ENCODE peak calls at places on chromosomes 5 and 9, in nine cellular contexts. P is MCF 10A; U is Peyer's patch; E is ovary; Y is AG04450; V is kidney epithelial cell; S is fibroblast of pulmonary artery; L is left ventricle myocardium inferior; N is CD4-positive, alpha-beta T cell. H is an unnamed sample.

GRCh38 chr5:137071526-137071925 is 427.6 kb downstream of the SPOCK1 start:
- DNase-seq in E (no peak), P (no peak), Y (no peak), N (no peak), U (no peak), V (no peak), L (no peak), S (no peak), H (no peak)

GRCh38 chr9:25537857-25538256 is 140.4 kb downstream of the TUSC1 start:
- DNase-seq in N (no peak), U (no peak), P (no peak), S (no peak), L (no peak), E (no peak), V (no peak), Y (no peak), H (no peak)

GRCh38 chr9:131677445-131678180 is 62.3 kb downstream of the RAPGEF1 start:
- DNase-seq in P (peak; percentile 52), N (no peak), V (no peak), S (peak; percentile 77), U (peak; percentile 70), L (no peak), E (no peak), Y (peak; percentile 48), H (peak; percentile 44)

GRCh38 chr5:109942646-109943045 is 252.9 kb downstream of the MAN2A1 start:
- DNase-seq in N (no peak), P (no peak), Y (no peak), V (no peak), E (no peak), L (no peak), S (no peak), U (no peak), H (no peak)

GRCh38 chr9:94153905-94154304 is 69.6 kb downstream of the PTPDC1 start:
- DNase-seq in L (no peak), U (peak; percentile 53), V (no peak), P (no peak), S (no peak), N (no peak), Y (no peak), E (no peak), H (no peak)

GRCh38 chr5:155069961-155070360 is 56.4 kb downstream of the KIF4B start:
- DNase-seq in S (no peak), U (no peak), Y (no peak), V (no peak), E (no peak), L (no peak), P (no peak), N (no peak), H (no peak)

GRCh38 chr5:143496928-143497327 is 93.4 kb upstream of the NR3C1 start:
- DNase-seq in U (no peak), L (no peak), V (no peak), P (no peak), N (no peak), S (no peak), E (no peak), Y (peak; percentile 32), H (no peak)

GRCh38 chr5:158700231-158700996 is 399.3 kb downstream of the EBF1 start:
- DNase-seq in S (no peak), V (no peak), U (no peak), L (no peak), Y (no peak), E (no peak), P (peak; percentile 32), N (no peak), H (no peak)

GRCh38 chr9:77014597-77015263 is 4.7 kb upstream of the FOXB2 start:
- DNase-seq in U (no peak), E (no peak), Y (no peak), V (no peak), L (no peak), N (no peak), S (no peak), P (no peak), H (no peak)
- TF ChIP-seq CTCF in U (no peak), E (no peak), Y (peak; percentile 16), V (peak; percentile 2), L (no peak), N (no peak), S (peak; percentile 39), P (no peak), H (no peak)

GRCh38 chr5:29077451-29077850 is 2039.1 kb upstream of the CDH9 start:
- DNase-seq in E (no peak), N (no peak), U (no peak), V (no peak), S (no peak), L (no peak), Y (no peak), P (peak; percentile 54), H (no peak)

GRCh38 chr5:29085142-29085541 is 2046.8 kb upstream of the CDH9 start:
- DNase-seq in V (no peak), E (no peak), Y (no peak), P (no peak), S (no peak), N (no peak), U (no peak), L (no peak), H (no peak)

GRCh38 chr5:29079771-29080170 is 2041.4 kb upstream of the CDH9 start:
- DNase-seq in N (no peak), V (no peak), E (no peak), S (no peak), P (no peak), U (no peak), L (no peak), Y (no peak), H (no peak)
- TF ChIP-seq CTCF in N (no peak), V (peak; percentile 3), E (no peak), S (no peak), P (no peak), U (no peak), L (no peak), Y (no peak), H (no peak)

GRCh38 chr5:6197427-6197826 is 180.9 kb downstream of the MED10 start:
- DNase-seq in V (no peak), Y (no peak), U (no peak), N (no peak), S (no peak), P (no peak), L (no peak), E (no peak), H (no peak)
- TF ChIP-seq CTCF in V (no peak), Y (no peak), U (no peak), N (no peak), S (no peak), P (no peak), L (no peak), E (no peak), H (no peak)

GRCh38 chr5:151223447-151224264 is at the start of gene CCDC69:
- DNase-seq in U (peak; percentile 69), P (peak; percentile 74), S (peak; percentile 72), V (peak; percentile 23), E (peak; percentile 85), Y (no peak), L (peak; percentile 80), N (peak; percentile 16), H (peak; percentile 28)
- TF ChIP-seq CTCF in U (peak; percentile 43), P (no peak), S (peak; percentile 23), V (peak; percentile 24), E (no peak), Y (peak; percentile 18), L (peak; percentile 58), N (no peak), H (peak; percentile 9)